ENCODE peak calls at places on chromosomes 12 and 14, in seven cellular contexts. R is dorsolateral prefrontal cortex, K is amniotic stem cell, Y is brain microvascular endothelial cell, U is HT1080, D is OCI-M1, V is NCI-H1930. W is an unnamed sample.
A peak's percentile ranks its signal among the peaks of the same experiment; 100 is the strongest.

GRCh38 chr14:68016243-68016914 is 196.8 kb downstream of the RAD51B start:
- DNase-seq in R (no peak), K (no peak), Y (no peak), U (no peak), D (no peak), V (no peak), W (no peak)

GRCh38 chr14:54350196-54350595 is 46.6 kb upstream of the CDKN3 start:
- DNase-seq in R (no peak), K (no peak), Y (no peak), U (no peak), D (no peak), V (no peak), W (no peak)

GRCh38 chr14:91401751-91402150 is 15.9 kb downstream of the CCDC88C start:
- DNase-seq in R (no peak), K (no peak), Y (no peak), U (no peak), D (no peak), V (no peak), W (no peak)

GRCh38 chr12:65152586-65152985 is 16.8 kb upstream of the LEMD3 start:
- DNase-seq in R (no peak), K (no peak), Y (no peak), U (no peak), D (no peak), V (no peak), W (no peak)

GRCh38 chr12:92739099-92739498 is 36.3 kb downstream of the PLEKHG7 start:
- DNase-seq in R (no peak), K (no peak), Y (no peak), U (no peak), D (peak; percentile 40), V (no peak), W (no peak)

GRCh38 chr12:94098466-94098865 is 49.9 kb upstream of the PLXNC1 start:
- DNase-seq in R (no peak), K (no peak), Y (peak; percentile 65), U (peak; percentile 75), D (peak; percentile 65), V (no peak), W (no peak)

GRCh38 chr12:46217686-46218508 is 50.9 kb downstream of the SLC38A1 start:
- DNase-seq in R (no peak), K (no peak), Y (no peak), U (no peak), D (peak; percentile 85), V (no peak), W (peak; percentile 88)

GRCh38 chr14:100856056-100856950 is 30.4 kb downstream of the MEG3 start:
- DNase-seq in R (no peak), K (no peak), Y (no peak), U (no peak), D (no peak), V (no peak), W (no peak)

GRCh38 chr14:56659964-56660551 is 80.5 kb downstream of the TMEM260 start:
- DNase-seq in R (no peak), K (peak; percentile 29), Y (peak; percentile 39), U (peak; percentile 24), D (peak; percentile 66), V (no peak), W (peak; percentile 4)

GRCh38 chr12:92029902-92030586 is 115.6 kb downstream of the BTG1 start:
- DNase-seq in R (no peak), K (no peak), Y (no peak), U (no peak), D (no peak), V (no peak), W (no peak)

GRCh38 chr14:88166616-88167015 is 156.5 kb downstream of the KCNK10 start:
- DNase-seq in R (no peak), K (no peak), Y (no peak), U (peak; percentile 66), D (no peak), V (no peak), W (no peak)

GRCh38 chr14:70567791-70568190 is 32.7 kb downstream of the MED6 start:
- DNase-seq in R (no peak), K (no peak), Y (peak; percentile 35), U (peak; percentile 32), D (peak; percentile 46), V (no peak), W (no peak)

GRCh38 chr14:61736751-61737150 is 25.5 kb upstream of the SNAPC1 start:
- DNase-seq in R (no peak), K (no peak), Y (no peak), U (no peak), D (no peak), V (no peak), W (no peak)

GRCh38 chr14:59301354-59301753 is 112.9 kb downstream of the DAAM1 start:
- DNase-seq in R (no peak), K (no peak), Y (no peak), U (no peak), D (peak; percentile 3), V (peak; percentile 4), W (peak; percentile 67)

GRCh38 chr12:3655331-3655900 is 97.5 kb downstream of the CRACR2A start:
- DNase-seq in R (no peak), K (no peak), Y (no peak), U (peak; percentile 34), D (no peak), V (peak; percentile 63), W (no peak)

GRCh38 chr14:95516554-95517209 is at the start of gene SYNE3:
- DNase-seq in R (no peak), K (no peak), Y (no peak), U (no peak), D (peak; percentile 51), V (peak; percentile 20), W (no peak)

GRCh38 chr12:4193821-4194220 is 79.7 kb upstream of the CCND2 start:
- DNase-seq in R (no peak), K (no peak), Y (no peak), U (no peak), D (no peak), V (no peak), W (no peak)

GRCh38 chr14:79573486-79573885 is 637.8 kb downstream of the DIO2 start:
- DNase-seq in R (no peak), K (no peak), Y (peak; percentile 91), U (no peak), D (no peak), V (no peak), W (no peak)

GRCh38 chr12:19404232-19404880 is 34.9 kb upstream of the AEBP2 start:
- DNase-seq in R (no peak), K (no peak), Y (no peak), U (no peak), D (no peak), V (no peak), W (no peak)

GRCh38 chr14:31568671-31569070 is 7.5 kb downstream of the NUBPL start:
- DNase-seq in R (no peak), K (no peak), Y (no peak), U (no peak), D (peak; percentile 3), V (no peak), W (no peak)

GRCh38 chr12:131610181-131610580 is 100.7 kb upstream of the SFSWAP start:
- DNase-seq in R (no peak), K (no peak), Y (no peak), U (no peak), D (no peak), V (no peak), W (no peak)

GRCh38 chr14:65849558-65849957 is 437.0 kb downstream of the FUT8 start:
- DNase-seq in R (no peak), K (no peak), Y (no peak), U (no peak), D (peak; percentile 66), V (no peak), W (no peak)

GRCh38 chr12:128745772-128746689 is 77.7 kb downstream of the SLC15A4 start:
- DNase-seq in R (no peak), K (no peak), Y (no peak), U (no peak), D (no peak), V (no peak), W (no peak)

GRCh38 chr14:24634158-24634557 is at the start of gene GZMB:
- DNase-seq in R (no peak), K (no peak), Y (no peak), U (peak; percentile 59), D (no peak), V (no peak), W (no peak)

GRCh38 chr14:68594737-68595380 is 198.0 kb downstream of the ZFP36L1 start:
- DNase-seq in R (no peak), K (no peak), Y (no peak), U (no peak), D (no peak), V (no peak), W (no peak)

GRCh38 chr12:32115404-32116104 is 8.9 kb downstream of the BICD1 start:
- DNase-seq in R (no peak), K (peak; percentile 93), Y (peak; percentile 99), U (peak; percentile 98), D (peak; percentile 60), V (no peak), W (no peak)